ENCODE peak calls at places on chromosomes 16 and 17, in eight cellular contexts. K, R, H, A, T, V, D and P are unnamed samples.

GRCh38 chr17:5468075-5468473 is 708 bp downstream of the DHX33 start:
- DNase-seq in T (no peak), V (no peak), H (no peak), D (peak), A (no peak), K (no peak), R (no peak), P (peak)

GRCh38 chr17:15944720-15945492 is at the start of gene ADORA2B:
- DNase-seq in V (peak), T (peak), A (peak), R (no peak), H (peak), D (peak), K (peak), P (peak)

GRCh38 chr17:44916059-44916780 is 920 bp upstream of the GFAP start:
- DNase-seq in V (no peak), D (no peak), A (no peak), R (no peak), H (no peak), K (no peak), T (peak), P (no peak)

GRCh38 chr16:59060212-59060611 is 326.1 kb upstream of the GOT2 start:
- DNase-seq in V (no peak), D (no peak), K (no peak), H (no peak), R (no peak), T (no peak), A (no peak), P (no peak)

GRCh38 chr17:11935734-11936406 is 61.4 kb downstream of the ZNF18 start:
- DNase-seq in D (peak), T (no peak), V (no peak), K (no peak), R (no peak), A (peak), H (peak), P (peak)

GRCh38 chr17:75487351-75488070 is 27.8 kb downstream of the CASKIN2 start:
- DNase-seq in D (no peak), H (peak), K (peak), R (peak), V (peak), A (no peak), T (no peak), P (peak)

GRCh38 chr17:49216953-49217650 is 6.6 kb downstream of the ABI3 start:
- DNase-seq in D (no peak), R (no peak), K (no peak), A (no peak), V (no peak), T (no peak), H (no peak), P (no peak)

GRCh38 chr16:57946181-57946801 is 24.6 kb downstream of the CNGB1 start:
- DNase-seq in D (no peak), K (no peak), V (no peak), A (no peak), T (no peak), H (no peak), R (no peak), P (no peak)

GRCh38 chr16:5916711-5917191 is 819.2 kb upstream of the EEF2KMT start:
- DNase-seq in V (no peak), T (no peak), K (no peak), H (no peak), R (no peak), D (peak), A (no peak), P (no peak)

GRCh38 chr17:9470171-9470570 is 105.4 kb downstream of the STX8 start:
- DNase-seq in D (no peak), R (no peak), T (no peak), V (no peak), H (no peak), A (no peak), K (no peak), P (peak)